ENCODE peak calls at places on chromosome 15, in eight cellular contexts. One of them, this sample, is unnamed.

GRCh38 chr15:25811481-25811906 is 51.6 kb downstream of the ATP10A start:
- DNase-seq in SJSA1: no peak
- DNase-seq in GM03348: no peak
- DNase-seq in ovary: no peak
- DNase-seq in H9: no peak
- DNase-seq in T1000: no peak
- DNase-seq in ELF-1: no peak
- DNase-seq in posterior cingulate gyrus: no peak
- DNase-seq in this sample: no peak

GRCh38 chr15:78976691-78977090 is 31.8 kb upstream of the CTSH start:
- DNase-seq in posterior cingulate gyrus: no peak
- DNase-seq in GM03348: no peak
- DNase-seq in ovary: no peak
- DNase-seq in T1000: no peak
- DNase-seq in ELF-1: no peak
- DNase-seq in SJSA1: no peak
- DNase-seq in H9: no peak
- DNase-seq in this sample: no peak

GRCh38 chr15:68921926-68922325 is 8.4 kb upstream of the SPESP1 start:
- DNase-seq in ovary: no peak
- DNase-seq in posterior cingulate gyrus: no peak
- DNase-seq in GM03348: no peak
- DNase-seq in ELF-1: no peak
- DNase-seq in H9: no peak
- DNase-seq in T1000: no peak
- DNase-seq in SJSA1: no peak
- DNase-seq in this sample: no peak

GRCh38 chr15:96345560-96346389 is 15.3 kb downstream of the NR2F2 start:
- DNase-seq in ELF-1: peak
- DNase-seq in H9: peak
- DNase-seq in SJSA1: peak
- DNase-seq in ovary: peak
- DNase-seq in GM03348: peak
- DNase-seq in T1000: no peak
- DNase-seq in posterior cingulate gyrus: no peak
- DNase-seq in this sample: peak

GRCh38 chr15:31341036-31341435 is 14.4 kb downstream of the KLF13 start:
- DNase-seq in H9: no peak
- DNase-seq in SJSA1: no peak
- DNase-seq in GM03348: no peak
- DNase-seq in T1000: no peak
- DNase-seq in ELF-1: no peak
- DNase-seq in ovary: no peak
- DNase-seq in posterior cingulate gyrus: no peak
- DNase-seq in this sample: no peak

GRCh38 chr15:29270976-29271375 is 1.4 kb upstream of the NSMCE3 start:
- DNase-seq in posterior cingulate gyrus: no peak
- DNase-seq in GM03348: no peak
- DNase-seq in ELF-1: no peak
- DNase-seq in ovary: no peak
- DNase-seq in H9: no peak
- DNase-seq in SJSA1: no peak
- DNase-seq in T1000: no peak
- DNase-seq in this sample: no peak

GRCh38 chr15:99305761-99306505 is 54.7 kb downstream of the LRRC28 start:
- DNase-seq in T1000: no peak
- DNase-seq in GM03348: peak
- DNase-seq in posterior cingulate gyrus: no peak
- DNase-seq in ovary: peak
- DNase-seq in H9: no peak
- DNase-seq in SJSA1: peak
- DNase-seq in ELF-1: no peak
- DNase-seq in this sample: peak

GRCh38 chr15:57231559-57231958 is 144.7 kb upstream of the CGNL1 start:
- DNase-seq in H9: no peak
- DNase-seq in GM03348: no peak
- DNase-seq in SJSA1: no peak
- DNase-seq in ELF-1: no peak
- DNase-seq in ovary: no peak
- DNase-seq in posterior cingulate gyrus: no peak
- DNase-seq in T1000: no peak
- DNase-seq in this sample: no peak

GRCh38 chr15:79884204-79884596 is 12.6 kb downstream of the MTHFS start:
- DNase-seq in T1000: no peak
- DNase-seq in GM03348: no peak
- DNase-seq in ELF-1: no peak
- DNase-seq in posterior cingulate gyrus: no peak
- DNase-seq in ovary: no peak
- DNase-seq in SJSA1: no peak
- DNase-seq in H9: no peak
- DNase-seq in this sample: no peak

GRCh38 chr15:88243895-88244787 is 12.4 kb downstream of the NTRK3 start:
- DNase-seq in H9: peak
- DNase-seq in T1000: no peak
- DNase-seq in ELF-1: peak
- DNase-seq in posterior cingulate gyrus: no peak
- DNase-seq in ovary: no peak
- DNase-seq in SJSA1: peak
- DNase-seq in GM03348: peak
- DNase-seq in this sample: peak

GRCh38 chr15:66741646-66742045 is 39.6 kb downstream of the SMAD6 start:
- DNase-seq in T1000: no peak
- DNase-seq in posterior cingulate gyrus: no peak
- DNase-seq in ovary: no peak
- DNase-seq in H9: no peak
- DNase-seq in GM03348: no peak
- DNase-seq in SJSA1: no peak
- DNase-seq in ELF-1: no peak
- DNase-seq in this sample: no peak

This sample was measured in fibroblast of mammary gland.